ENCODE peak calls at places on chromosomes 4 and X, in six cellular contexts. B is body of pancreas, I is MM.1S, Q is AG04450, M is kidney epithelial cell, A is uterus. Y is an unnamed sample.
A peak's percentile ranks its signal among the peaks of the same experiment; 100 is the strongest.

GRCh38 chr4:38046735-38047487 is 86.7 kb downstream of the PTTG2 start:
- DNase-seq in A (no peak), Q (no peak), B (no peak), I (no peak), M (no peak), Y (no peak)

GRCh38 chrX:73577368-73577767 is 14.4 kb downstream of the CHIC1 start:
- DNase-seq in A (no peak), Q (peak; percentile 29), I (no peak), B (no peak), M (peak; percentile 76), Y (peak; percentile 22)

GRCh38 chrX:154051210-154051810 is 31.6 kb upstream of the IRAK1 start:
- DNase-seq in Q (peak; percentile 27), M (no peak), I (peak; percentile 57), B (peak; percentile 74), A (peak; percentile 70), Y (no peak)

GRCh38 chr4:65893957-65894755 is 223.9 kb upstream of the EPHA5 start:
- DNase-seq in A (no peak), M (no peak), B (no peak), Q (no peak), I (no peak), Y (no peak)

GRCh38 chr4:112895785-112896184 is 153.7 kb upstream of the ANK2 start:
- DNase-seq in I (no peak), A (no peak), Q (no peak), B (no peak), M (peak; percentile 61), Y (no peak)

GRCh38 chr4:110798682-110799081 is 175.8 kb upstream of the PITX2 start:
- DNase-seq in Q (no peak), I (no peak), B (no peak), A (no peak), M (no peak), Y (no peak)

GRCh38 chr4:110748071-110748470 is 125.2 kb upstream of the PITX2 start:
- DNase-seq in I (no peak), M (no peak), Q (no peak), B (no peak), A (no peak), Y (no peak)

GRCh38 chr4:151564321-151564720 is 155.3 kb downstream of the FHIP1A start:
- DNase-seq in B (no peak), I (no peak), Q (no peak), A (no peak), M (no peak), Y (no peak)

GRCh38 chrX:154374361-154375155 is at the start of gene FLNA:
- DNase-seq in M (no peak), I (peak; percentile 34), B (peak; percentile 62), Q (no peak), A (peak; percentile 79), Y (no peak)

GRCh38 chrX:48911407-48912182 is at the start of gene SLC35A2:
- DNase-seq in A (peak; percentile 74), B (peak; percentile 82), I (peak; percentile 85), M (peak; percentile 52), Q (no peak), Y (no peak)

GRCh38 chr4:1239141-1239948 is 9.6 kb downstream of the CTBP1 start:
- DNase-seq in M (no peak), I (no peak), A (peak; percentile 12), Q (no peak), B (peak; percentile 13), Y (no peak)

GRCh38 chr4:173526034-173526482 is 4.0 kb downstream of the HAND2 start:
- DNase-seq in M (no peak), Q (no peak), I (no peak), B (no peak), A (no peak), Y (no peak)

GRCh38 chrX:13428055-13428786 is 108.4 kb upstream of the ATXN3L start:
- DNase-seq in I (no peak), B (no peak), M (no peak), A (no peak), Q (peak; percentile 30), Y (no peak)

GRCh38 chr4:64581422-64581821 is 172.2 kb upstream of the TECRL start:
- DNase-seq in Q (no peak), M (no peak), B (no peak), A (no peak), I (no peak), Y (no peak)

GRCh38 chr4:84126061-84126787 is 372.9 kb downstream of the NKX6-1 start:
- DNase-seq in M (no peak), I (no peak), A (no peak), B (no peak), Q (no peak), Y (no peak)

GRCh38 chr4:142367326-142368188 is 478.5 kb downstream of the INPP4B start:
- DNase-seq in B (no peak), Q (no peak), I (no peak), M (no peak), A (no peak), Y (no peak)

GRCh38 chrX:24498975-24499374 is 33.9 kb downstream of the PDK3 start:
- DNase-seq in Q (no peak), A (no peak), M (no peak), B (no peak), I (peak; percentile 61), Y (no peak)

GRCh38 chr4:105283501-105283900 is 136.8 kb downstream of the TET2 start:
- DNase-seq in B (no peak), A (no peak), M (no peak), I (no peak), Q (no peak), Y (no peak)

GRCh38 chrX:104659037-104659744 is 93.2 kb downstream of the IL1RAPL2 start:
- DNase-seq in Q (no peak), I (no peak), A (no peak), B (peak; percentile 67), M (no peak), Y (no peak)

GRCh38 chrX:118347131-118347530 is 1.2 kb downstream of the WDR44 start:
- DNase-seq in Q (no peak), B (no peak), I (peak; percentile 19), A (no peak), M (no peak), Y (no peak)

GRCh38 chr4:82528074-82528473 is 33.7 kb downstream of the TMEM150C start:
- DNase-seq in M (no peak), B (no peak), A (no peak), I (no peak), Q (no peak), Y (no peak)
- H3K4me3 ChIP-seq in M (no peak overlapping the region), B (no peak overlapping the region), A (no peak overlapping the region), I (no peak overlapping the region), Q (no peak overlapping the region), Y (no peak overlapping the region)

GRCh38 chr4:95209942-95210341 is 338.8 kb downstream of the UNC5C start:
- DNase-seq in I (no peak), M (no peak), B (no peak), A (no peak), Q (no peak), Y (no peak)

GRCh38 chr4:95204267-95204835 is 344.4 kb downstream of the UNC5C start:
- DNase-seq in B (no peak), I (no peak), M (no peak), A (peak; percentile 27), Q (no peak), Y (no peak)

GRCh38 chr4:95204873-95205272 is 343.9 kb downstream of the UNC5C start:
- DNase-seq in A (no peak), B (no peak), Q (no peak), M (no peak), I (no peak), Y (no peak)
- TF ChIP-seq CTCF in A (no peak), B (no peak), Q (no peak), M (peak; percentile 38), I (no peak), Y (peak; percentile 8)

GRCh38 chr4:182085051-182085480 is 158.1 kb upstream of the TENM3 start:
- DNase-seq in I (no peak), A (no peak), Q (no peak), M (peak; percentile 28), B (no peak), Y (peak; percentile 10)

GRCh38 chr4:182082910-182083309 is 160.3 kb upstream of the TENM3 start:
- DNase-seq in M (no peak), I (no peak), Q (no peak), B (no peak), A (no peak), Y (no peak)

GRCh38 chr4:182089326-182089725 is 153.9 kb upstream of the TENM3 start:
- DNase-seq in B (peak; percentile 36), A (no peak), M (no peak), Q (no peak), I (peak; percentile 36), Y (no peak)

GRCh38 chr4:182083681-182084410 is 159.4 kb upstream of the TENM3 start:
- DNase-seq in Q (no peak), I (no peak), B (no peak), A (no peak), M (no peak), Y (no peak)
- H3K4me3 ChIP-seq in Q (no peak overlapping the region), I (no peak overlapping the region), B (no peak overlapping the region), A (no peak overlapping the region), M (no peak overlapping the region), Y (no peak overlapping the region)

DNA sequence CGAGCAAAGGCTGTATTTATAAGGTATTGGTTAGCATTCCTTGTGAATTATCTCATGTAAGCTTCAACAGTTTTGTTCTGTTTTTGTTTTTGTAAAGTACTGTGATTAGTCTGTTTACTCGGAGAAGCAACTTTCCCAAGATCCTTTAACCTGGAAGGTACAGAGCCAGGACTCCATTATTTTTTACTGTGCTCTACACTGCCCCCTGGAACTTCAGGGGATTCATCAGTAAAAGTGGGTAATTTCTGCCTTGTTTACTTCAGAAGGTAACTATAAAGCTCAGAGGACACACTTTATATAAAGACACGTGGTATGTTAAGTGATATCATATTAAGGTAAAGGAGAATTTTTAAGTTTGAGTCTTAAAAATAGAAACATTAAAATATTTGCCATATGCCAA is 124.9 kb downstream of the IQCM start:
- DNase-seq in A (no peak), M (no peak), B (no peak), Q (no peak), I (no peak), Y (no peak)
- TF ChIP-seq CTCF in A (no peak), M (peak; percentile 15), B (no peak), Q (peak; percentile 12), I (peak; percentile 13), Y (no peak)

GRCh38 chr4:176123710-176124407 is 58.2 kb downstream of the WDR17 start:
- DNase-seq in B (peak; percentile 36), M (no peak), A (no peak), Q (no peak), I (peak; percentile 84), Y (no peak)
- H3K4me3 ChIP-seq in B (no peak overlapping the region), M (no peak overlapping the region), A (no peak overlapping the region), Q (no peak overlapping the region), I (peak overlapping the region; percentile 21), Y (no peak overlapping the region)

GRCh38 chr4:158259955-158260575 is 49.8 kb downstream of the TMEM144 start:
- DNase-seq in I (peak; percentile 25), B (no peak), M (no peak), Q (no peak), A (no peak), Y (no peak)
- TF ChIP-seq CTCF in I (peak; percentile 33), B (peak; percentile 67), M (peak; percentile 21), Q (peak; percentile 35), A (peak; percentile 33), Y (peak; percentile 17)

GRCh38 chrX:506341-506740 is 119.6 kb upstream of the PPP2R3B start:
- DNase-seq in B (no peak), M (no peak), Q (no peak), I (no peak), A (no peak), Y (no peak)

GRCh38 chrX:508163-508562 is 121.5 kb upstream of the PPP2R3B start:
- DNase-seq in B (no peak), I (no peak), Q (no peak), A (no peak), M (no peak), Y (no peak)
- H3K4me3 ChIP-seq in B (no peak overlapping the region), I (no peak overlapping the region), Q (no peak overlapping the region), A (no peak overlapping the region), M (no peak overlapping the region), Y (no peak overlapping the region)

GRCh38 chrX:136608295-136608933 is 39.5 kb upstream of the CD40LG start:
- DNase-seq in Q (no peak), I (peak; percentile 65), A (no peak), B (peak; percentile 18), M (no peak), Y (no peak)
- TF ChIP-seq CTCF in Q (no peak), I (peak; percentile 66), A (no peak), B (peak; percentile 11), M (no peak), Y (no peak)

Y was measured in BJ.